ENCODE peak calls at places on chromosomes 12 and 14, in four cellular contexts. W is H1, O is K562, V is HepG2. M is an unnamed sample.
A peak's percentile ranks its signal among the peaks of the same experiment; 100 is the strongest.

GRCh38 chr14:79328863-79329262 is 882.4 kb downstream of the DIO2 start:
- DNase-seq in W (no peak), O (no peak), V (no peak), M (no peak)

GRCh38 chr14:55579724-55580400 is at the start of gene KTN1:
- DNase-seq in W (no peak), O (peak; percentile 79), V (peak; percentile 50), M (peak; percentile 96)

GRCh38 chr12:45231515-45232145 is 15.7 kb downstream of the ANO6 start:
- DNase-seq in W (no peak), O (no peak), V (peak; percentile 65), M (no peak)

GRCh38 chr12:71075743-71076142 is 82.1 kb downstream of the TSPAN8 start:
- DNase-seq in W (no peak), O (no peak), V (no peak), M (no peak)

GRCh38 chr12:95083938-95084337 is 10.5 kb upstream of the NR2C1 start:
- DNase-seq in W (peak; percentile 19), O (no peak), V (no peak), M (no peak)

GRCh38 chr14:94382684-94383663 is 5.4 kb downstream of the SERPINA1 start:
- DNase-seq in W (no peak), O (no peak), V (no peak), M (no peak)

GRCh38 chr14:100069161-100069800 is 4.1 kb downstream of the EVL start:
- DNase-seq in W (no peak), O (no peak), V (no peak), M (no peak)

GRCh38 chr12:23204933-23205778 is 580.2 kb downstream of the ETNK1 start:
- DNase-seq in W (no peak), O (peak; percentile 67), V (peak; percentile 54), M (peak; percentile 81)

GRCh38 chr12:75087656-75088055 is 122.0 kb downstream of the KCNC2 start:
- DNase-seq in W (no peak), O (no peak), V (no peak), M (peak; percentile 53)

GRCh38 chr12:53514626-53515290 is 7.5 kb upstream of the NPFF start:
- DNase-seq in W (no peak), O (no peak), V (no peak), M (no peak)

GRCh38 chr12:47881826-47882427 is 22.9 kb downstream of the VDR start:
- DNase-seq in W (no peak), O (no peak), V (no peak), M (no peak)

GRCh38 chr12:810635-811415 is 58.4 kb downstream of the WNK1 start:
- DNase-seq in W (no peak), O (no peak), V (no peak), M (no peak)

GRCh38 chr14:78530078-78530477 is 359.9 kb downstream of the NRXN3 start:
- DNase-seq in W (peak; percentile 15), O (peak; percentile 7), V (no peak), M (peak; percentile 82)

GRCh38 chr14:100417466-100417865 is 94.3 kb downstream of the SLC25A47 start:
- DNase-seq in W (peak; percentile 58), O (peak; percentile 63), V (peak; percentile 55), M (peak; percentile 65)

GRCh38 chr14:92973265-92973797 is 50.4 kb downstream of the CHGA start:
- DNase-seq in W (peak; percentile 73), O (peak; percentile 51), V (peak; percentile 23), M (peak; percentile 67)

GRCh38 chr12:110001596-110001995 is 2.4 kb downstream of the ANKRD13A start:
- DNase-seq in W (no peak), O (no peak), V (no peak), M (no peak)

GRCh38 chr12:100229036-100229635 is 28.5 kb downstream of the ACTR6 start:
- DNase-seq in W (no peak), O (no peak), V (peak; percentile 28), M (peak; percentile 45)

GRCh38 chr12:52233462-52234141 is 559 bp downstream of the KRT7 start:
- DNase-seq in W (no peak), O (no peak), V (no peak), M (no peak)

GRCh38 chr12:104752883-104753282 is 205.2 kb downstream of the SLC41A2 start:
- DNase-seq in W (no peak), O (no peak), V (no peak), M (no peak)

GRCh38 chr14:101072945-101073597 is 169.5 kb upstream of the RTL1 start:
- DNase-seq in W (peak; percentile 61), O (peak; percentile 54), V (peak; percentile 77), M (peak; percentile 89)

GRCh38 chr14:38074754-38075153 is 132.9 kb upstream of the SSTR1 start:
- DNase-seq in W (no peak), O (no peak), V (no peak), M (no peak)

GRCh38 chr12:12461281-12461922 is 101.3 kb downstream of the DUSP16 start:
- DNase-seq in W (no peak), O (no peak), V (no peak), M (no peak)

GRCh38 chr12:12452326-12452725 is 95.4 kb downstream of the BORCS5 start:
- DNase-seq in W (no peak), O (no peak), V (no peak), M (no peak)

GRCh38 chr12:12451063-12451462 is 94.2 kb downstream of the BORCS5 start:
- DNase-seq in W (no peak), O (no peak), V (no peak), M (no peak)

GRCh38 chr12:12461923-12462315 is 100.7 kb downstream of the DUSP16 start:
- DNase-seq in W (no peak), O (no peak), V (no peak), M (no peak)

GRCh38 chr12:12456637-12457036 is 99.8 kb downstream of the BORCS5 start:
- DNase-seq in W (no peak), O (no peak), V (no peak), M (no peak)
- H3K4me2 ChIP-seq in W (no peak overlapping the region), O (no peak overlapping the region), V (no peak overlapping the region), M (no peak overlapping the region)

GRCh38 chr12:42325776-42326465 is at the start of the genes PPHLN1 and ZCRB1:
- DNase-seq in W (peak; percentile 56), O (peak; percentile 83), V (peak; percentile 83), M (peak; percentile 96)

GRCh38 chr12:42327227-42327590 is 1.2 kb downstream of the PPHLN1 start:
- DNase-seq in W (no peak), O (no peak), V (no peak), M (no peak)

GRCh38 chr12:42323856-42324255 is 2.0 kb downstream of the ZCRB1 start:
- DNase-seq in W (no peak), O (no peak), V (no peak), M (no peak)

GRCh38 chr12:42326466-42327226 is 679 bp downstream of the PPHLN1 start:
- DNase-seq in W (no peak), O (peak; percentile 19), V (peak; percentile 8), M (peak; percentile 66)

GRCh38 chr12:42325326-42325775 is 543 bp downstream of the ZCRB1 start:
- DNase-seq in W (no peak), O (no peak), V (no peak), M (no peak)
- H3K4me2 ChIP-seq in W (peak overlapping the region; percentile 90), O (peak overlapping the region; percentile 90), V (peak overlapping the region; percentile 97), M (peak overlapping the region; percentile 89)

GRCh38 chr12:124389537-124390441 is 94.9 kb downstream of the RFLNA start:
- DNase-seq in W (no peak), O (no peak), V (peak; percentile 38), M (no peak)
- H3K4me2 ChIP-seq in W (peak overlapping the region; percentile 99), O (no peak overlapping the region), V (peak overlapping the region; percentile 95), M (peak overlapping the region; percentile 80)

GRCh38 chr12:11727133-11727664 is 77.7 kb downstream of the ETV6 start:
- DNase-seq in W (no peak), O (no peak), V (peak; percentile 56), M (no peak)

GRCh38 chr12:11729439-11730150 is 80.1 kb downstream of the ETV6 start:
- DNase-seq in W (no peak), O (no peak), V (no peak), M (no peak)

GRCh38 chr12:11728154-11728755 is 78.8 kb downstream of the ETV6 start:
- DNase-seq in W (no peak), O (no peak), V (no peak), M (no peak)

GRCh38 chr12:11730299-11731041 is 81.0 kb downstream of the ETV6 start:
- DNase-seq in W (no peak), O (no peak), V (no peak), M (no peak)

GRCh38 chr12:11729008-11729407 is 79.5 kb downstream of the ETV6 start:
- DNase-seq in W (no peak), O (no peak), V (no peak), M (no peak)
- H3K4me2 ChIP-seq in W (no peak overlapping the region), O (no peak overlapping the region), V (no peak overlapping the region), M (no peak overlapping the region)

DNA sequence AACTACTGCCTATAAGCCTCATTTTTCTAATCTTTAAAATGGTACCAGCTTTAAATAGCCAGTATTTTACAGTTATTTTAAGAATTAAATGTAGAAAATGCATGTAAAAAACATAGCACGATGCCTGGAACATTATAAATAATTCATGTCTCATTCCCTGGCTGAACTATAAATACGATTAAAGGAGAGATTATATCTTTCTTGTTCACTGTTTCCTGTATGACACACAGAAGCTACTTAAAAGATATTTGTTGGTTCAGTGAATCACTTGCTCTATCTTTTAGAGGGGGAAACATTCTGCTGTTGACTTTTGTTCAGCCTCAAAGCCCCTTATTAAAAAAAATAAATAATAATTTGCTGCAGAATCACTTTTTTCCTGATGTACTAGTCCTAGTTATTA is 406.9 kb downstream of the LRFN5 start:
- DNase-seq in W (no peak), O (no peak), V (no peak), M (no peak)
- H3K4me2 ChIP-seq in W (no peak overlapping the region), O (no peak overlapping the region), V (no peak overlapping the region), M (no peak overlapping the region)

GRCh38 chr14:24186831-24187537 is 1.6 kb downstream of the IPO4 start:
- DNase-seq in W (no peak), O (no peak), V (no peak), M (no peak)
- H3K4me2 ChIP-seq in W (no peak overlapping the region), O (peak overlapping the region; percentile 87), V (peak overlapping the region; percentile 96), M (peak overlapping the region; percentile 96)

GRCh38 chr12:65631621-65632111 is 192.6 kb upstream of the HMGA2 start:
- DNase-seq in W (no peak), O (no peak), V (peak; percentile 91), M (no peak)
- H3K4me2 ChIP-seq in W (no peak overlapping the region), O (no peak overlapping the region), V (peak overlapping the region; percentile 60), M (no peak overlapping the region)